ENCODE peak calls at places on chromosomes 7 and 10, in nine cellular contexts. F is Caco-2, V is stomach, O is hepatocyte, X is GM23248, G is neural progenitor cell, T is GM23338, R is IMR-90, E is thoracic aorta. L is an unnamed sample.
A peak's percentile ranks its signal among the peaks of the same experiment; 100 is the strongest.

GRCh38 chr10:109047856-109048255 is 875.5 kb downstream of the XPNPEP1 start:
- DNase-seq in V (no peak), G (no peak), T (no peak), O (no peak), R (no peak), E (no peak), F (no peak), X (no peak), L (no peak)

GRCh38 chr7:80135306-80136104 is 874 bp downstream of the GNAI1 start:
- DNase-seq in T (peak; percentile 38), G (peak; percentile 54), O (peak; percentile 57), E (no peak), V (no peak), X (peak; percentile 69), F (no peak), R (peak; percentile 32), L (peak; percentile 65)

GRCh38 chr10:84352251-84352842 is 24.0 kb downstream of the CCSER2 start:
- DNase-seq in E (no peak), G (peak; percentile 68), O (peak; percentile 57), X (peak; percentile 73), T (peak; percentile 91), F (peak; percentile 74), R (peak; percentile 72), V (peak; percentile 65), L (no peak)

GRCh38 chr7:17584822-17585221 is 286.4 kb downstream of the AHR start:
- DNase-seq in F (no peak), V (no peak), R (peak; percentile 73), X (peak; percentile 38), O (no peak), T (no peak), E (no peak), G (no peak), L (no peak)

GRCh38 chr10:119933179-119933578 is 40.6 kb downstream of the SEC23IP start:
- DNase-seq in X (peak; percentile 7), G (peak; percentile 78), F (peak; percentile 43), R (peak; percentile 3), V (no peak), O (peak; percentile 35), T (peak; percentile 47), E (no peak), L (no peak)

GRCh38 chr10:100742936-100743335 is 2.4 kb upstream of the PAX2 start:
- DNase-seq in E (no peak), F (no peak), X (no peak), V (no peak), R (no peak), G (no peak), T (no peak), O (no peak), L (no peak)

GRCh38 chr10:132464256-132465192 is 67.5 kb downstream of the PWWP2B start:
- DNase-seq in G (no peak), T (no peak), V (peak; percentile 93), E (peak; percentile 58), R (no peak), O (peak; percentile 59), F (no peak), X (peak; percentile 67), L (peak; percentile 98)

GRCh38 chr10:132837905-132838304 is 52.0 kb upstream of the NKX6-2 start:
- DNase-seq in E (no peak), G (no peak), R (no peak), F (no peak), V (no peak), O (no peak), T (no peak), X (peak; percentile 22), L (peak; percentile 55)

GRCh38 chr7:120156476-120156875 is 116.5 kb upstream of the KCND2 start:
- DNase-seq in V (no peak), O (no peak), G (no peak), T (no peak), E (no peak), X (no peak), F (no peak), R (no peak), L (no peak)

GRCh38 chr10:90977855-90978486 is 57.1 kb upstream of the ANKRD1 start:
- DNase-seq in T (no peak), R (no peak), X (no peak), O (no peak), E (no peak), F (no peak), G (no peak), V (no peak), L (no peak)

GRCh38 chr7:100894860-100895700 is 608 bp downstream of the ACHE start:
- DNase-seq in E (no peak), R (no peak), F (peak; percentile 86), G (peak; percentile 93), T (peak; percentile 93), V (peak; percentile 50), O (peak; percentile 81), X (peak; percentile 48), L (no peak)

DNA sequence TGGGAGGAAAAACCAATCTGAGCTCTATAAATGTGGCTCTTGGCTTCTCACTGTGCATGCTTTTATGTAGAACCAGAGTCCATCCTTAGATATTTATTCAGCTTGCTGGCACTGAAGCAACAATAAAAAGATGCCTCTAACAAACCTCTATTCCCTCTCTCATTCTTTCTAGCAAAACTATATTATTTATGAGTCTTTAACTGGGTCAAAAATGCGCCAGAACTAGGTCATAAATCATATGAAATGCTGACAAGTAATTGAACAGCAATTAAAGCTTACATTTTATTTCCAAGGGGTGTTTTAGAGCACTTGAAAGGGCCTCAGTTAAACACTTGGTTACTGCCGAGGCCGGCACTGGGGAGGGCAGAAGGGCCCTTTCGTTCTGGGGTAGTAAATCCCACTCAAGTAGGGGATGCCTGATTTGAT is 14.0 kb downstream of the HOXA4 start:
- DNase-seq in E (no peak), F (no peak), G (no peak), T (no peak), O (no peak), R (peak; percentile 22), V (no peak), X (no peak), L (no peak)
- H3K4me3 ChIP-seq in E (peak overlapping the region; percentile 99), F (peak overlapping the region; percentile 55), G (no peak overlapping the region), T (no peak overlapping the region), O (no peak overlapping the region), R (peak overlapping the region; percentile 71), V (peak overlapping the region; percentile 47), X (no peak overlapping the region), L (no peak overlapping the region)

GRCh38 chr7:95594185-95594584 is 2.1 kb downstream of the PDK4 start:
- DNase-seq in O (no peak), V (no peak), F (no peak), G (no peak), X (no peak), E (no peak), R (no peak), T (no peak), L (no peak)
- H3K4me1 ChIP-seq in O (peaks cover 12% of the 10 kb centered on the region), V (peaks cover 17% of the 10 kb centered on the region), F (peaks cover 5% of the 10 kb centered on the region), G (no peaks in the 10 kb centered on the region), X (peaks cover 4% of the 10 kb centered on the region), E (peaks cover 33% of the 10 kb centered on the region), R (peaks cover 3% of the 10 kb centered on the region), T (peaks cover 5% of the 10 kb centered on the region), L (peaks cover 7% of the 10 kb centered on the region)

DNA sequence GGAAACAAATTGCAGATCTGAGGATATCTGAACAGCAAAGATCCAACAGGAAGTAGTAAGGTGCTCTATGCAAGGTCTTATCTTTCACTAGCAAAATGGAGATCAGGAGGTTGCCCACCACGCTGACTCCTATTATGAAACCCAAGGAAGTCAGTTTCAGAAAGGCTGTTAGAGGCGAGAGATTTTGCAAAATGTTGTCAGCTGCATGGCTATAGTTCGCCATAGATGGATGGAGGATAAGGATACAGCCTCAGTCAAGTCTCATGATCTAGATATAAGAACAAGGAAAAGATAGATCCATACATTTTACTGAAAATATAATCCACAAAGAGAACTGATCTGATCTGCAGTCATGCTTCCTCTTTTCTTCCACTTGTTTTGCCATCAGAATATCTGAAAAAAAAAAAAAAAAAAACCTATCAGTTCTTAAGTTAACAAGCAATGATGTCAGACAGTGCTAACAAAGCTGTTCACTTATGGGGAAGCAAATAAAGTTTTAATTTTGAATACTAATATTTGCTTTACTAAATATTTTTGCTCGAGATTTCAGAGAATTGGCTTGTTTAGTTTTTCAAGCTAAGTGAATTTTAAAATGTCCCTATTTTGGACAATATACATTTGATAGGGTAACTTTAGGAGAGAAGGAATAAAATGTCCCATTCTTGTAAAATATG is 2.0 kb downstream of the GPR85 start:
- DNase-seq in E (no peak), T (no peak), V (no peak), G (no peak), F (no peak), O (no peak), R (no peak), X (no peak), L (no peak)
- H3K27me3 ChIP-seq in E (no peaks in the 10 kb centered on the region), T (peaks cover 74% of the 10 kb centered on the region), V (peaks cover 4% of the 10 kb centered on the region), G (peaks cover 45% of the 10 kb centered on the region), F (no peaks in the 10 kb centered on the region), O (peaks cover 7% of the 10 kb centered on the region), R (no peaks in the 10 kb centered on the region), X (no peaks in the 10 kb centered on the region), L (no peaks in the 10 kb centered on the region)

GRCh38 chr10:48716393-48716792 is 31.7 kb downstream of the WDFY4 start:
- DNase-seq in X (no peak), O (no peak), F (no peak), E (no peak), V (no peak), R (no peak), G (no peak), T (peak; percentile 41), L (no peak)

GRCh38 chr10:48710647-48711046 is 26.0 kb downstream of the WDFY4 start:
- DNase-seq in O (no peak), G (no peak), E (no peak), V (no peak), T (no peak), R (no peak), F (no peak), X (no peak), L (peak; percentile 38)

GRCh38 chr10:48708144-48708543 is 23.5 kb downstream of the WDFY4 start:
- DNase-seq in T (no peak), V (no peak), R (peak; percentile 25), O (no peak), X (peak; percentile 3), F (no peak), E (no peak), G (no peak), L (no peak)

GRCh38 chr10:48713966-48714618 is 29.4 kb downstream of the WDFY4 start:
- DNase-seq in R (no peak), T (no peak), V (no peak), X (no peak), O (no peak), E (no peak), F (no peak), G (no peak), L (no peak)

DNA sequence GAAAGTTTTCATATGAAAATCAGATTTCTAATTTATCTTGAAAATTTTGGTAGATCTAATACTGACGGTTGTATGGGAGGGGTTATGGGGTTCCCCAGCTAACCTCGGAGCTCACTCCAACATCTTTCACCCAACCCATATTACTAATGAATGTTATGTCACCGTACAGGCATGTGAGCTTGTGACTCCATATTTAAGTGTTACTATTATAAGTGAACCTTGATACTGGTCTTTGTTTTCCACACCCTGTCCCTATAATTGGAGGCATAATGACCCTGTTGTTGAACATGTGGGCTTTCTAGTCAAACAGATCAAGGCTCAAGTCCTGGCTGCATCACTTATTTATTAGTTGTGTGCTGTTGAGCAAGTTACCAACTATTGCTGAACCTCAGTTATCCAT is 27.2 kb downstream of the WDFY4 start:
- DNase-seq in T (no peak), O (no peak), X (no peak), V (no peak), F (no peak), R (no peak), E (no peak), G (no peak), L (no peak)
- H3K4me3 ChIP-seq in T (no peak overlapping the region), O (no peak overlapping the region), X (no peak overlapping the region), V (no peak overlapping the region), F (no peak overlapping the region), R (no peak overlapping the region), E (no peak overlapping the region), G (no peak overlapping the region), L (no peak overlapping the region)

GRCh38 chr7:106284516-106285050 is at the start of gene NAMPT:
- DNase-seq in E (peak; percentile 79), O (peak; percentile 75), X (peak; percentile 51), F (peak; percentile 73), T (peak; percentile 63), R (no peak), G (peak; percentile 80), V (peak; percentile 59), L (peak; percentile 52)
- H3K4me1 ChIP-seq in E (peaks cover 26% of the 10 kb centered on the region), O (peaks cover 1% of the 10 kb centered on the region), X (peaks cover 17% of the 10 kb centered on the region), F (peaks cover 7% of the 10 kb centered on the region), T (peaks cover 31% of the 10 kb centered on the region), R (no peaks in the 10 kb centered on the region), G (peaks cover 32% of the 10 kb centered on the region), V (peaks cover 8% of the 10 kb centered on the region), L (peaks cover 14% of the 10 kb centered on the region)

L was measured in tibial artery.